ENCODE peak calls at places on chromosomes 5 and 9, in ten cellular contexts. N is MM.1S, C is PC-9, M is Peyer's patch, R is astrocyte, X is lower lobe of right lung, S is BJ, O is A549, P is IMR-90, K is HCT116. H is an unnamed sample.

GRCh38 chr5:170095687-170096086 is 10.0 kb upstream of the FOXI1 start:
- DNase-seq in N (no peak), C (no peak), M (no peak), R (no peak), X (no peak), S (no peak), O (no peak), P (no peak), K (no peak), H (no peak)

GRCh38 chr5:66769839-66770617 is 173.8 kb downstream of the MAST4 start:
- DNase-seq in N (no peak), C (no peak), M (no peak), R (peak), X (no peak), S (no peak), O (no peak), P (no peak), K (no peak), H (peak)

GRCh38 chr5:8700222-8700621 is 831.3 kb downstream of the MTRR start:
- DNase-seq in N (no peak), C (no peak), M (no peak), R (no peak), X (no peak), S (no peak), O (no peak), P (peak), K (no peak), H (no peak)

GRCh38 chr9:69380811-69381210 is 55.8 kb downstream of the ENTREP1 start:
- DNase-seq in N (no peak), C (no peak), M (no peak), R (peak), X (no peak), S (no peak), O (no peak), P (peak), K (no peak), H (peak)

GRCh38 chr9:8627944-8628679 is 828.5 kb upstream of the DMAC1 start:
- DNase-seq in N (no peak), C (no peak), M (no peak), R (no peak), X (no peak), S (no peak), O (no peak), P (no peak), K (no peak), H (no peak)

GRCh38 chr9:27467486-27467885 is 56.6 kb upstream of the IFNK start:
- DNase-seq in N (no peak), C (no peak), M (no peak), R (no peak), X (no peak), S (no peak), O (no peak), P (no peak), K (no peak), H (no peak)

GRCh38 chr9:129382281-129383004 is 204.4 kb upstream of the IER5L start:
- DNase-seq in N (no peak), C (no peak), M (no peak), R (no peak), X (no peak), S (no peak), O (no peak), P (no peak), K (no peak), H (no peak)

GRCh38 chr9:84439253-84439652 is 98.7 kb upstream of the SLC28A3 start:
- DNase-seq in N (no peak), C (no peak), M (no peak), R (no peak), X (no peak), S (no peak), O (no peak), P (no peak), K (no peak), H (peak)

GRCh38 chr5:93606384-93606752 is 23.3 kb downstream of the NR2F1 start:
- DNase-seq in N (no peak), C (no peak), M (no peak), R (no peak), X (no peak), S (no peak), O (no peak), P (no peak), K (no peak), H (no peak)

GRCh38 chr5:148984333-148984732 is 78.5 kb downstream of the SH3TC2 start:
- DNase-seq in N (no peak), C (peak), M (no peak), R (peak), X (no peak), S (no peak), O (no peak), P (peak), K (peak), H (peak)

GRCh38 chr9:123548749-123549545 is 192.9 kb downstream of the CRB2 start:
- DNase-seq in N (no peak), C (no peak), M (no peak), R (no peak), X (no peak), S (no peak), O (no peak), P (no peak), K (no peak), H (peak)

GRCh38 chr5:78549043-78549442 is 99.5 kb downstream of the LHFPL2 start:
- DNase-seq in N (no peak), C (no peak), M (no peak), R (no peak), X (peak), S (no peak), O (no peak), P (no peak), K (no peak), H (peak)

GRCh38 chr5:179235416-179236400 is 109.6 kb downstream of the ADAMTS2 start:
- DNase-seq in N (no peak), C (no peak), M (peak), R (no peak), X (peak), S (no peak), O (no peak), P (no peak), K (no peak), H (no peak)

GRCh38 chr9:2390028-2390427 is 231.6 kb upstream of the VLDLR start:
- DNase-seq in N (no peak), C (no peak), M (no peak), R (no peak), X (no peak), S (no peak), O (no peak), P (no peak), K (no peak), H (no peak)

GRCh38 chr5:10354048-10354872 is 765 bp downstream of the MARCHF6 start:
- DNase-seq in N (peak), C (peak), M (peak), R (peak), X (peak), S (no peak), O (peak), P (peak), K (no peak), H (peak)

GRCh38 chr5:72077390-72077789 is 29.9 kb upstream of the MAP1B start:
- DNase-seq in N (no peak), C (no peak), M (no peak), R (no peak), X (no peak), S (no peak), O (no peak), P (no peak), K (no peak), H (no peak)

GRCh38 chr5:122882836-122883235 is 37.4 kb downstream of the SNX24 start:
- DNase-seq in N (no peak), C (no peak), M (no peak), R (peak), X (no peak), S (no peak), O (no peak), P (peak), K (no peak), H (peak)

GRCh38 chr9:81849631-81850259 is 78.5 kb upstream of the SPATA31D4 start:
- DNase-seq in N (no peak), C (peak), M (no peak), R (peak), X (no peak), S (no peak), O (no peak), P (no peak), K (no peak), H (no peak)

GRCh38 chr5:147686421-147686820 is 96.1 kb downstream of the JAKMIP2 start:
- DNase-seq in N (no peak), C (no peak), M (no peak), R (peak), X (no peak), S (no peak), O (no peak), P (no peak), K (no peak), H (no peak)

DNA sequence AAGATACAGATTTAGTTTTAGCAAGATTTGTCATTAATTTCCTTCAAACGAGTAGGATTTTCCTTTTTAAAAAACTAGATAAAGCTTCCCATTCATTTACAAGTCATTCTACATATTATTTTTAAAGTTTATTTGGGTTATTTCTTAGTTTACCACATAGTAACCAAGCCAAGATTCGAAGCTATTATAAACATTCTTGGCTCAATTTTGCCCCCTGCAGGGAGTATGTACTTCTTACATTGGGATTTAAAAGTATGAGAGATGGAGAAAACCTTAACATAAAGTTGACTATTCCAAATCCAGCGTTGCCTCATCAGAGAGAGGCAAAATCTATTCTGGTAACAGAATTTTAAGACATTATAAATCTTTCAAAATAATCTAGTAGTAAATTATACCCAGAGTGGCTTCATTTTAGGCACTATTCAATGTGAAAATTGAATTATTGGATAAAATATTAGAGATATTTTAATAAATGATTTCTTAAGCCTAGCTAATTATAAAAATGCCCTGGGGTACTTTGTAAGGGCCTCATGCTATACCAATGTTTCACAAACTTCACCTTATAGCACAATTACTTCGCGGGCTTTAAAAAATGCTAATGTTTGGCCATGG is 39.1 kb downstream of the FBN2 start:
- DNase-seq in N (peak), C (no peak), M (no peak), R (peak), X (no peak), S (no peak), O (peak), P (peak), K (peak), H (peak)
- TF ChIP-seq CTCF in N (peak), C (peak), M (peak), R (peak), X (peak), S (peak), O (peak), P (peak), K (peak), H (peak)

GRCh38 chr5:60387041-60387440 is 312.9 kb downstream of the DEPDC1B start:
- DNase-seq in N (no peak), C (no peak), M (no peak), R (no peak), X (no peak), S (no peak), O (no peak), P (no peak), K (no peak), H (no peak)
- H3K4me3 ChIP-seq in N (no peak), C (no peak), M (no peak), R (no peak), X (no peak), S (no peak), O (no peak), P (no peak), K (no peak), H (no peak)

GRCh38 chr9:124671861-124672260 is 99.2 kb downstream of the NR6A1 start:
- DNase-seq in N (no peak), C (no peak), M (no peak), R (no peak), X (no peak), S (no peak), O (no peak), P (no peak), K (no peak), H (no peak)

GRCh38 chr9:124676159-124676551 is 95.0 kb downstream of the NR6A1 start:
- DNase-seq in N (no peak), C (no peak), M (no peak), R (no peak), X (no peak), S (no peak), O (no peak), P (no peak), K (no peak), H (no peak)

GRCh38 chr9:124673063-124673462 is 98.0 kb downstream of the NR6A1 start:
- DNase-seq in N (no peak), C (no peak), M (no peak), R (no peak), X (no peak), S (no peak), O (no peak), P (no peak), K (no peak), H (no peak)

GRCh38 chr9:124674651-124675050 is 96.5 kb downstream of the NR6A1 start:
- DNase-seq in N (no peak), C (no peak), M (no peak), R (no peak), X (no peak), S (no peak), O (no peak), P (no peak), K (no peak), H (no peak)

GRCh38 chr9:124675261-124676158 is 95.6 kb downstream of the NR6A1 start:
- DNase-seq in N (no peak), C (no peak), M (no peak), R (no peak), X (no peak), S (no peak), O (no peak), P (no peak), K (no peak), H (no peak)
- TF ChIP-seq CTCF in N (no peak), C (no peak), M (peak), R (no peak), X (no peak), S (no peak), O (no peak), P (no peak), K (no peak), H (no peak)

GRCh38 chr9:113886933-113887332 is 10.8 kb downstream of the ZNF618 start:
- DNase-seq in N (no peak), C (no peak), M (no peak), R (no peak), X (no peak), S (no peak), O (no peak), P (no peak), K (no peak), H (no peak)
- H3K4me3 ChIP-seq in N (no peak), C (no peak), M (no peak), R (no peak), X (peak), S (no peak), O (no peak), P (no peak), K (no peak), H (no peak)

H was measured in fibroblast of pulmonary artery.